ENCODE peak calls at places on chromosome 20, in seven cellular contexts. C, K, S, L, V, T and B are unnamed samples.
A peak's percentile ranks its signal among the peaks of the same experiment; 100 is the strongest.

GRCh38 chr20:51710503-51710902 is 57.7 kb downstream of the ATP9A start:
- DNase-seq in C (no peak), K (no peak), S (no peak), L (no peak), V (no peak), T (no peak), B (no peak)

GRCh38 chr20:34703573-34704176 is 469 bp upstream of the TP53INP2 start:
- DNase-seq in C (peak; percentile 48), K (peak; percentile 63), S (peak; percentile 34), L (no peak), V (peak; percentile 77), T (peak; percentile 38), B (no peak)

GRCh38 chr20:47397652-47398301 is 41.3 kb upstream of the ZMYND8 start:
- DNase-seq in C (no peak), K (no peak), S (no peak), L (no peak), V (no peak), T (no peak), B (no peak)

GRCh38 chr20:44271915-44272663 is 25.0 kb downstream of the GDAP1L1 start:
- DNase-seq in C (no peak), K (no peak), S (no peak), L (no peak), V (no peak), T (no peak), B (no peak)

GRCh38 chr20:2693286-2693995 is 861 bp downstream of the EBF4 start:
- DNase-seq in C (no peak), K (no peak), S (no peak), L (no peak), V (peak; percentile 77), T (peak; percentile 51), B (no peak)

GRCh38 chr20:19964289-19965263 is 52.6 kb upstream of the NAA20 start:
- DNase-seq in C (peak; percentile 83), K (peak; percentile 48), S (peak; percentile 24), L (no peak), V (peak; percentile 94), T (peak; percentile 90), B (peak; percentile 53)

GRCh38 chr20:32252189-32252588 is 25.3 kb upstream of the KIF3B start:
- DNase-seq in C (no peak), K (no peak), S (no peak), L (peak; percentile 22), V (no peak), T (no peak), B (no peak)

GRCh38 chr20:7770578-7770977 is 169.7 kb downstream of the HAO1 start:
- DNase-seq in C (peak; percentile 73), K (no peak), S (no peak), L (peak; percentile 73), V (no peak), T (no peak), B (no peak)

GRCh38 chr20:48965189-48965910 is 43.8 kb downstream of the ARFGEF2 start:
- DNase-seq in C (no peak), K (no peak), S (no peak), L (no peak), V (no peak), T (no peak), B (no peak)

GRCh38 chr20:31566658-31567379 is 38.3 kb upstream of the ID1 start:
- DNase-seq in C (peak; percentile 84), K (no peak), S (no peak), L (peak; percentile 53), V (no peak), T (no peak), B (no peak)

GRCh38 chr20:53281557-53282117 is 309.5 kb downstream of the TSHZ2 start:
- DNase-seq in C (no peak), K (no peak), S (no peak), L (no peak), V (no peak), T (no peak), B (no peak)

GRCh38 chr20:49989234-49990065 is 6.7 kb downstream of the SNAI1 start:
- DNase-seq in C (no peak), K (no peak), S (no peak), L (no peak), V (peak; percentile 90), T (peak; percentile 73), B (peak; percentile 58)

GRCh38 chr20:8519887-8520286 is 387.8 kb downstream of the PLCB1 start:
- DNase-seq in C (no peak), K (no peak), S (no peak), L (peak; percentile 32), V (no peak), T (no peak), B (no peak)

GRCh38 chr20:8039048-8039447 is 19.5 kb upstream of the TMX4 start:
- DNase-seq in C (no peak), K (no peak), S (no peak), L (no peak), V (no peak), T (no peak), B (no peak)

GRCh38 chr20:3805594-3806264 is 9.6 kb downstream of the CDC25B start:
- DNase-seq in C (peak; percentile 57), K (no peak), S (no peak), L (no peak), V (no peak), T (no peak), B (peak; percentile 25)

GRCh38 chr20:2756056-2756611 is 44.3 kb downstream of the CPXM1 start:
- DNase-seq in C (peak; percentile 71), K (no peak), S (no peak), L (peak; percentile 25), V (peak; percentile 52), T (no peak), B (no peak)

GRCh38 chr20:37986873-37987601 is 46.2 kb downstream of the TTI1 start:
- DNase-seq in C (peak; percentile 79), K (no peak), S (no peak), L (no peak), V (no peak), T (no peak), B (no peak)

GRCh38 chr20:43331911-43332310 is 125.8 kb upstream of the SRSF6 start:
- DNase-seq in C (no peak), K (no peak), S (no peak), L (no peak), V (peak; percentile 64), T (no peak), B (no peak)

GRCh38 chr20:41524980-41525613 is 93.1 kb downstream of the CHD6 start:
- DNase-seq in C (no peak), K (peak; percentile 82), S (no peak), L (no peak), V (peak; percentile 73), T (peak; percentile 49), B (no peak)

GRCh38 chr20:6468751-6469150 is 298.7 kb upstream of the BMP2 start:
- DNase-seq in C (peak; percentile 63), K (no peak), S (no peak), L (no peak), V (no peak), T (no peak), B (no peak)

GRCh38 chr20:3677733-3678132 is 4.1 kb downstream of the ADAM33 start:
- DNase-seq in C (no peak), K (peak; percentile 42), S (no peak), L (no peak), V (peak; percentile 92), T (peak; percentile 78), B (no peak)

GRCh38 chr20:56957737-56958553 is 308.5 kb downstream of the BMP7 start:
- DNase-seq in C (no peak), K (no peak), S (no peak), L (no peak), V (no peak), T (no peak), B (no peak)

GRCh38 chr20:32929162-32929561 is 70.4 kb downstream of the EFCAB8 start:
- DNase-seq in C (no peak), K (no peak), S (no peak), L (no peak), V (no peak), T (no peak), B (no peak)

GRCh38 chr20:9054176-9054575 is 14.7 kb upstream of the PLCB4 start:
- DNase-seq in C (no peak), K (no peak), S (no peak), L (no peak), V (no peak), T (no peak), B (no peak)

GRCh38 chr20:50824137-50824536 is 29.3 kb downstream of the BCAS4 start:
- DNase-seq in C (peak; percentile 33), K (peak; percentile 39), S (no peak), L (no peak), V (peak; percentile 69), T (peak; percentile 26), B (no peak)

GRCh38 chr20:60073086-60073485 is 114.9 kb downstream of the CDH26 start:
- DNase-seq in C (no peak), K (no peak), S (no peak), L (no peak), V (peak; percentile 27), T (no peak), B (no peak)

GRCh38 chr20:34045294-34045693 is 51.6 kb downstream of the RALY start:
- DNase-seq in C (no peak), K (peak; percentile 27), S (no peak), L (no peak), V (peak; percentile 71), T (peak; percentile 43), B (no peak)

GRCh38 chr20:35992713-35993335 is 24.4 kb downstream of the CNBD2 start:
- DNase-seq in C (peak; percentile 86), K (peak; percentile 56), S (peak; percentile 37), L (peak; percentile 69), V (peak; percentile 69), T (peak; percentile 40), B (peak; percentile 57)
- TF ChIP-seq CTCF in C (peak; percentile 90), K (peak; percentile 71), S (peak; percentile 68), L (peak; percentile 82), V (peak; percentile 81), T (peak; percentile 76), B (peak; percentile 79)

DNA sequence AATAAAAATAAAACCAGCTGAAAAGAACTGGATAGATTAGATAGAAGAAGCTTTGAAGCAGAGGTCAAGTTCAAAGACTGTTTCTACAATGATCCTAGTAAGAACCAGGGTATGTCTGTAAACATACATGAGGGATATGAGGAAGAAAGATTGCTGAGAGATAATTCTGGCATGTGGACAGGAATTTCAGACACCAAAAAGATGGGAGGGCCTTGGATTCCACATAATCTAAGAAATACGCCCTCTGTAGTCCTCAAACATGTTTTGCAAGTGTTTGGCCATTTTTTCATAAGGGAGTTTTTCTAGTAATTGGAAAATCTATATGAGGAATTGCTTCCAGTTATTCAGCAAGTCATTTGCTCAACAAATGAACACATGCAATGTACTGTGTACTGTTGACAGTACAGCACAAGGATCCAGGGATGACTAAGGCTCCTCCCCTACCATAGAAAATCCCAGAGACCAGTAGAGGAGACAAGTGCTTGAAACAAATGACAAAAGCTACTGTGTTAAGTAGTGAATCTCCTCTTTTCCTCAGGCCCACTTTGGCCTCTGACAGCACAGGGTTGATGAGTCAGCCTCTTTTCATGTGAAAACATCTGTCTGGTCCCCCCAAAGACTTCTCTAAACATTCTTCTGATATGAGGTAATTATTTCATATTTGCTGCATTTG is 795.9 kb downstream of the MAFB start:
- DNase-seq in C (no peak), K (no peak), S (no peak), L (no peak), V (no peak), T (no peak), B (no peak)
- TF ChIP-seq CTCF in C (no peak), K (no peak), S (no peak), L (no peak), V (no peak), T (no peak), B (no peak)

GRCh38 chr20:12838261-12838866 is 170.4 kb upstream of the SPTLC3 start:
- DNase-seq in C (no peak), K (no peak), S (no peak), L (no peak), V (no peak), T (no peak), B (no peak)
- TF ChIP-seq CTCF in C (peak; percentile 70), K (no peak), S (no peak), L (no peak), V (no peak), T (no peak), B (peak; percentile 32)

GRCh38 chr20:25071722-25072121 is 10.2 kb downstream of the VSX1 start:
- DNase-seq in C (no peak), K (no peak), S (peak; percentile 0), L (no peak), V (no peak), T (no peak), B (no peak)
- TF ChIP-seq CTCF in C (no peak), K (no peak), S (no peak), L (no peak), V (no peak), T (no peak), B (no peak)